ENCODE peak calls at places on chromosomes 13 and 19, in seven cellular contexts. W is endothelial cell, N is Calu3, R is neural crest cell, X is AG09319, P is progenitor cell of endocrine pancreas, J is neural progenitor cell. K is an unnamed sample.
A peak's percentile ranks its signal among the peaks of the same experiment; 100 is the strongest.

GRCh38 chr13:91719033-91719432 is 320.6 kb downstream of the GPC5 start:
- DNase-seq in R (no peak), J (no peak), W (no peak), N (no peak), X (no peak), P (no peak), K (no peak)

GRCh38 chr13:98930014-98930625 is 47.7 kb downstream of the DOCK9 start:
- DNase-seq in P (no peak), W (peak; percentile 40), J (no peak), X (no peak), N (no peak), R (no peak), K (no peak)

GRCh38 chr19:16627194-16627927 is 643 bp downstream of the MED26 start:
- DNase-seq in X (no peak), P (no peak), W (peak; percentile 22), R (peak; percentile 5), N (no peak), J (peak; percentile 52), K (peak; percentile 20)

GRCh38 chr19:41868120-41868988 is 8.3 kb downstream of the RPS19 start:
- DNase-seq in R (no peak), J (no peak), N (no peak), P (no peak), W (no peak), X (no peak), K (no peak)

GRCh38 chr13:94093652-94094310 is 385.7 kb downstream of the DCT start:
- DNase-seq in J (no peak), P (no peak), W (no peak), N (no peak), R (no peak), X (no peak), K (no peak)

GRCh38 chr19:3537101-3537437 is 1.9 kb upstream of the TEKTIP1 start:
- DNase-seq in P (no peak), X (no peak), J (no peak), R (no peak), W (no peak), N (no peak), K (no peak)

GRCh38 chr13:30647824-30648521 is 30.3 kb downstream of the USPL1 start:
- DNase-seq in R (no peak), J (no peak), N (no peak), X (no peak), P (no peak), W (no peak), K (no peak)

GRCh38 chr13:98171806-98172569 is 5.1 kb downstream of the RNF113B start:
- DNase-seq in N (no peak), X (no peak), J (peak; percentile 19), W (no peak), R (no peak), P (no peak), K (no peak)

GRCh38 chr13:52104624-52105023 is 24.2 kb downstream of the NEK5 start:
- DNase-seq in N (no peak), W (no peak), X (no peak), R (no peak), J (no peak), P (no peak), K (no peak)

GRCh38 chr13:74134777-74135305 is 637 bp upstream of the KLF12 start:
- DNase-seq in N (peak; percentile 41), X (no peak), R (peak; percentile 54), P (peak; percentile 50), J (peak; percentile 72), W (peak; percentile 61), K (peak; percentile 67)

GRCh38 chr13:27619711-27620376 is 485 bp downstream of the LNX2 start:
- DNase-seq in R (peak; percentile 23), P (no peak), X (no peak), J (no peak), N (peak; percentile 34), W (peak; percentile 57), K (peak; percentile 59)
- TF ChIP-seq CTCF in R (peak; percentile 54), P (no peak), X (peak; percentile 23), J (no peak), N (peak; percentile 15), W (no peak), K (no peak)

DNA sequence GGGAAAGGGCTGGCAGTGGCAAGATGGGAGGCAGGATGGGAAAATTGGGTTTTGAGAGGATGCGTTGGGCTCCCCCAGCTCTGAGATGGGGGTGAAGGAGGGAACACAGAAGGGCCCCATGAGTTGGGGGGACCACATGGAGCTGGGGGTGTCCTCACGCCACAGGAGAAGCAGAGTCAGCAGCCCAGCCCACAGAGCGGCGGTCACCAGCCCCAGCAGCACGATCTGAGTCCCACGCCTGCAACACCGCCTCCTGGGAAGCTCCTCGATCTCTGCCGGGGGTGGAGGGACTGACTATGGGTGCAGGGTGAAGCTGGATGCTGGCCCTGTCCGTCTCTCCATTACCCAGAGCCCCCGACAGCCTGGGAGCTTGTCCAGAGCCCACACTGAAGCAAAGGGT is 3.3 kb downstream of the FCER2 start:
- DNase-seq in J (no peak), R (no peak), W (no peak), N (no peak), P (no peak), X (no peak), K (no peak)
- TF ChIP-seq CTCF in J (no peak), R (no peak), W (no peak), N (no peak), P (no peak), X (no peak), K (no peak)

DNA sequence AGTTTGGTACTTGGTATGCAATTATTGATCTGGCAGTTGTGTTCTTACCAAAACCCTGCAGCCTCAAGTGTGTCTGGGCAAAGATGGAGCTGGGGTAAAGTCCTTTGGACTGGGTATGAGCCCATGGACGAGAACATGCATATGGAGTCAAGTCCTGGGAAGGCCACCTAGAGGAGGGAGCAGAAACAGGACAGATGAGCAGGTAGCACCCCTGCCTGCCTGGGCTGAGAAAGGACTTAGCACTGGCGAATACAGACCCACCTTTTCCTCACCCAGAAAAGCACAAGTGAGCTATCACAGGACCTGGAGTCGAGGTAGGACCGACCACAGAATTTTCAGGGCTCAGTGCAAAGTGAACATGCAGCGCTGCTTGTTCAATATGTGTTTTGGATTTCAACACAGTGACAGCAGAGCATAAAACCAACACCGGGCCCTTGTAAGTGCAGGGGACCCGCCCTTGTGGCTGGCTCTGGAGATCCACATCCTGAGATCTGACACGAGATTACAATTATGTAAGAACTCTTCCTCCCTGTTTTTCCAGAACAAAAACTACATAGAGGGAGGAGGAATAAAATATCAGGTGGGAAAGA is 25.9 kb downstream of the IGFL2 start:
- DNase-seq in X (no peak), P (no peak), J (no peak), R (no peak), W (no peak), N (no peak), K (no peak)
- TF ChIP-seq CTCF in X (no peak), P (no peak), J (no peak), R (no peak), W (no peak), N (no peak), K (no peak)

GRCh38 chr13:60679928-60680693 is 283.1 kb downstream of the TDRD3 start:
- DNase-seq in W (no peak), X (no peak), P (no peak), J (no peak), R (no peak), N (no peak), K (no peak)

GRCh38 chr13:60679131-60679530 is 282.1 kb downstream of the TDRD3 start:
- DNase-seq in R (no peak), P (no peak), X (no peak), J (no peak), N (no peak), W (no peak), K (no peak)
- TF ChIP-seq CTCF in R (no peak), P (no peak), X (no peak), J (no peak), N (no peak), W (no peak), K (no peak)

DNA sequence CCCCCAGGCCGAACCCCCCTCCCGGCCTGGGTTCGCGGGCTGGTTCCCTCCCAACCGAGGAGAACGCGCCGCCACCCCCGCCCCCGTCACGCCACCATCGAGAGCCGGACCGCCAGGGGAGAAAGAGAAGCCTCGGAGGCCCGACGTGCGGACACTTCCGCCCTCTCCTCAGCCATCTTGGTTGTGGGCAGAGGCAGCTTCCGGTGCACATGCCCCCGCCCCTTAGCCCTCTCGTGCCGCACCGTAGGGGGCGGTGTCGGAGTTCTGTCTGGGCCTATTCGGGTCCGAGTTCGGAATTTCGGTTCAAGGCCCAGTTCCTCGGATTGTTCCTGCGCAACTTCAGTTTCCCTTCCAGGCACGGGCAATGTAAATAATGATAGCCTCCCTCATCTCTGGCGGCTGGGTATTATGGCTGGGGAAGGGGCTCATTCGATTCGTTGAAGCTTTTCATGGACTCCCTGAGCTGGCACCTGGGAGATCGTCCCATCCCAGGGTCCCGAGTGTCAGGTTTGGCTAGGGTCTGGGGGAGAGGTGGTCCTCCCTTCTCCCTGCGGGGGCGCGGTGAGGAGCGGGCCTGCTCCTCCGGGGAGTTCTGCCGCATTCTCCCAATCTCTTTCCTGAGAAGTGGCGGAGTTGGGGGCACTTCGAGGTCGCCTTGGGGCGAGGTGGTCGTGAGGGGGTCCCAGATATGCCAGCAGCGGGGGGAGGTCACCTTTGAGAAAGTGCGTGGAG is at the start of the genes IER2 and STX10:
- DNase-seq in R (peak; percentile 72), J (peak; percentile 92), W (peak; percentile 91), N (peak; percentile 90), X (peak; percentile 91), P (peak; percentile 85), K (peak; percentile 89)
- TF ChIP-seq CTCF in R (peak; percentile 63), J (peak; percentile 47), W (peak; percentile 56), N (peak; percentile 36), X (peak; percentile 60), P (peak; percentile 56), K (peak; percentile 52)

GRCh38 chr13:114026128-114026880 is 52.4 kb upstream of the C13orf46 start:
- DNase-seq in N (no peak), W (no peak), J (no peak), R (no peak), P (no peak), X (no peak), K (peak; percentile 19)

GRCh38 chr13:114025432-114026127 is 51.7 kb upstream of the C13orf46 start:
- DNase-seq in X (no peak), W (no peak), P (no peak), R (no peak), J (peak; percentile 38), N (no peak), K (peak; percentile 30)

GRCh38 chr13:114027826-114028225 is 54.0 kb upstream of the C13orf46 start:
- DNase-seq in R (no peak), J (no peak), W (no peak), N (no peak), X (no peak), P (no peak), K (no peak)

GRCh38 chr13:114024603-114025431 is 50.9 kb upstream of the C13orf46 start:
- DNase-seq in R (no peak), J (no peak), P (no peak), W (no peak), X (no peak), N (no peak), K (peak; percentile 10)

DNA sequence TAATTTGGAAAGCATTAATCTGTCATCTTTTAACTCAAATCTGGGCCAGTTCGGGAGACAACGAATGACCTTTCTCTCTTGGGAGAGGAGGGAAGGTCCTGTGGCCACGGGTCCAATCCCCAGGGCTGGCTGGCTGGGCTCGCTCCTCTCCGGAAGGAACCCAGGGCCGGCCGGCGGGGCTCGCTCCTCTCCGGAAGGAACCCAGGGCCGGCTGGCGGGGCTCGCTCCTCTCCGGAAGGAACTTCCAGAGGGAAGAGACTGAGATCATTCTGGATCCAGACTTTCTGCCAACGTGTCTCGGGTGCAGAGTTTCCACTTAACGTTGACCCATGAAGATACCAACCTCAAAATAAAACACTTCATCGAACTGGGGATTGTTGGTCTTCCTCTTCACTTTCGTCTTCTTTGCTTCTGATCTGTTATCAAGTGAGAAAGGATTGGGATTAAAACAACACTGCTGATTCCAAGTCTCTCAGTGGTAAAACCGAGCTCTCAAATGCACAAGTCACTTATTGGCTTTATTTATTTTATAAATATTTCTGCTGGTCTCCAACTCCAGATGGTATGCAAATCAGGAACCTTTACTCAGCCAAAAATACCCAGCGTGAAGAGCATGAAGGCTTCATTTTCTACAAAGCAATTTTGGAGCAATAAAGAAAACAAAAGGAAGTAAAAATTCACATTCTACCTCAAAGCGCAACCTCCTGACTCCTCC is 53.3 kb upstream of the C13orf46 start:
- DNase-seq in X (peak; percentile 50), P (no peak), R (no peak), W (no peak), N (no peak), J (no peak), K (peak; percentile 19)
- TF ChIP-seq CTCF in X (no peak), P (no peak), R (no peak), W (no peak), N (no peak), J (no peak), K (no peak)

K was measured in glutamatergic neuron.